ENCODE peak calls at places on chromosomes 1 and 21, in eight cellular contexts. K is GM12878, P is A549, T is endothelial cell of umbilical vein, D is HepG2, V is HCT116, G is H1, M is K562. Y is an unnamed sample.

GRCh38 chr1:215835951-215836350 is 268.8 kb downstream of the KCTD3 start:
- DNase-seq in V (no peak), M (no peak), T (no peak), G (no peak), P (no peak), D (no peak), K (no peak), Y (no peak)

GRCh38 chr1:15141933-15142647 is 11.5 kb upstream of the TMEM51 start:
- DNase-seq in G (no peak), D (no peak), M (no peak), V (no peak), P (no peak), T (peak), K (no peak), Y (no peak)

GRCh38 chr1:84907095-84907827 is 14.3 kb upstream of the LPAR3 start:
- DNase-seq in D (no peak), K (no peak), G (no peak), M (no peak), P (no peak), T (no peak), V (no peak), Y (no peak)

GRCh38 chr21:24590261-24590660 is 1017.0 kb downstream of the MRPL39 start:
- DNase-seq in D (no peak), K (no peak), G (no peak), T (no peak), V (no peak), M (no peak), P (no peak), Y (no peak)

GRCh38 chr1:107637101-107637500 is 327.9 kb downstream of the VAV3 start:
- DNase-seq in P (no peak), G (no peak), K (no peak), T (no peak), M (no peak), V (no peak), D (no peak), Y (no peak)

GRCh38 chr1:91732291-91732953 is 153.5 kb downstream of the TGFBR3 start:
- DNase-seq in G (no peak), V (peak), M (peak), P (peak), K (no peak), T (peak), D (no peak), Y (no peak)

GRCh38 chr1:167808690-167809089 is 86.9 kb downstream of the MPZL1 start:
- DNase-seq in T (no peak), M (no peak), V (no peak), K (no peak), D (no peak), G (no peak), P (no peak), Y (no peak)

GRCh38 chr1:16145030-16145987 is 10.6 kb downstream of the EPHA2 start:
- DNase-seq in M (peak), P (peak), G (no peak), V (peak), D (peak), K (no peak), T (peak), Y (no peak)

GRCh38 chr1:154624756-154625643 is 17.0 kb upstream of the ADAR start:
- DNase-seq in P (no peak), D (no peak), G (no peak), K (no peak), T (no peak), M (no peak), V (no peak), Y (no peak)

GRCh38 chr1:82538876-82539275 is 738.1 kb downstream of the ADGRL2 start:
- DNase-seq in D (no peak), T (peak), V (no peak), K (no peak), G (no peak), P (no peak), M (no peak), Y (no peak)

GRCh38 chr1:248841702-248842395 is 3.8 kb downstream of the ZNF672 start:
- DNase-seq in T (peak), D (peak), M (no peak), G (no peak), P (peak), V (no peak), K (no peak), Y (no peak)

GRCh38 chr1:15213333-15213732 is 33.7 kb upstream of the FHAD1 start:
- DNase-seq in K (no peak), M (no peak), V (no peak), G (no peak), T (no peak), P (no peak), D (no peak), Y (no peak)

GRCh38 chr1:151508721-151509292 is 2.4 kb upstream of the CGN start:
- DNase-seq in V (peak), M (peak), G (no peak), D (no peak), K (no peak), T (no peak), P (peak), Y (no peak)

GRCh38 chr1:212774584-212774983 is 17.0 kb downstream of the NSL1 start:
- DNase-seq in V (no peak), T (peak), M (no peak), P (peak), G (no peak), D (no peak), K (no peak), Y (no peak)

GRCh38 chr1:237976345-237976744 is 85.6 kb upstream of the ZP4 start:
- DNase-seq in G (no peak), D (no peak), M (no peak), K (peak), P (no peak), V (no peak), T (no peak), Y (no peak)

GRCh38 chr1:171081220-171081993 is 9.3 kb upstream of the FMO3 start:
- DNase-seq in V (peak), T (peak), G (no peak), M (no peak), P (peak), D (no peak), K (no peak), Y (peak)

GRCh38 chr1:232805269-232806070 is at the start of gene MAP10:
- DNase-seq in G (peak), T (peak), M (peak), P (peak), D (no peak), V (no peak), K (peak), Y (peak)

GRCh38 chr1:2288308-2288707 is 60.2 kb downstream of the SKI start:
- DNase-seq in P (no peak), V (no peak), K (no peak), D (no peak), G (no peak), M (no peak), T (no peak), Y (no peak)

GRCh38 chr1:227765261-227766014 is 30.2 kb downstream of the SNAP47 start:
- DNase-seq in G (no peak), M (no peak), T (no peak), P (no peak), D (no peak), V (no peak), K (no peak), Y (no peak)

GRCh38 chr1:227762231-227762911 is 27.1 kb downstream of the SNAP47 start:
- DNase-seq in D (peak), T (peak), K (no peak), M (peak), V (peak), G (peak), P (peak), Y (peak)

GRCh38 chr1:227764019-227764391 is 28.8 kb downstream of the SNAP47 start:
- DNase-seq in D (no peak), K (no peak), V (no peak), M (no peak), T (no peak), P (peak), G (peak), Y (no peak)

GRCh38 chr1:227761621-227762230 is 26.5 kb downstream of the SNAP47 start:
- DNase-seq in K (no peak), T (no peak), V (no peak), D (no peak), P (no peak), G (no peak), M (no peak), Y (no peak)

GRCh38 chr1:227763246-227764018 is 28.2 kb downstream of the SNAP47 start:
- DNase-seq in G (no peak), V (no peak), P (no peak), T (no peak), K (no peak), M (no peak), D (no peak), Y (no peak)
- H3K4me2 ChIP-seq in G (no peak), V (peak), P (peak), T (no peak), K (no peak), M (no peak), D (no peak), Y (peak)

GRCh38 chr1:199405634-199406196 is 621.8 kb upstream of the NR5A2 start:
- DNase-seq in P (no peak), D (no peak), M (no peak), T (no peak), K (no peak), G (no peak), V (no peak), Y (peak)
- TF ChIP-seq MAX in P (no peak), D (no peak), M (no peak), T (no peak), K (no peak), G (no peak), V (no peak), Y (no peak)

GRCh38 chr1:44616284-44616990 is 57.8 kb downstream of the TMEM53 start:
- DNase-seq in K (no peak), D (no peak), P (no peak), T (no peak), G (no peak), M (peak), V (no peak), Y (no peak)
- H3K4me2 ChIP-seq in K (no peak), D (peak), P (no peak), T (no peak), G (peak), M (no peak), V (no peak), Y (peak)

GRCh38 chr1:13893456-13893855 is 193.5 kb downstream of the PRDM2 start:
- DNase-seq in K (no peak), P (no peak), V (no peak), D (no peak), G (no peak), T (no peak), M (no peak), Y (no peak)

GRCh38 chr1:13892671-13893325 is 192.8 kb downstream of the PRDM2 start:
- DNase-seq in P (no peak), K (no peak), M (no peak), D (no peak), T (no peak), V (no peak), G (no peak), Y (peak)

GRCh38 chr1:13890766-13891165 is 190.8 kb downstream of the PRDM2 start:
- DNase-seq in D (no peak), P (no peak), V (no peak), G (no peak), M (no peak), T (no peak), K (no peak), Y (no peak)

GRCh38 chr1:13889495-13889894 is 189.5 kb downstream of the PRDM2 start:
- DNase-seq in P (no peak), K (no peak), M (no peak), T (no peak), G (no peak), V (no peak), D (no peak), Y (no peak)

GRCh38 chr1:13892141-13892670 is 192.2 kb downstream of the PRDM2 start:
- DNase-seq in M (no peak), K (no peak), T (no peak), G (no peak), D (no peak), V (no peak), P (no peak), Y (no peak)
- TF ChIP-seq MAX in M (no peak), K (no peak), T (no peak), G (peak), D (no peak), V (no peak), P (no peak), Y (no peak)